ENCODE peak calls at places on chromosomes 7 and 10, in five cellular contexts. One of them, this sample, is unnamed.

GRCh38 chr10:131802156-131802915 is 98.5 kb upstream of the PPP2R2D start:
- DNase-seq in mucosa of descending colon: no peak
- DNase-seq in fibroblast of the aortic adventitia: no peak
- DNase-seq in A549: no peak
- DNase-seq in astrocyte: no peak
- DNase-seq in this sample: no peak

GRCh38 chr10:49001402-49001801 is 61.8 kb upstream of the LRRC18 start:
- DNase-seq in A549: peak; percentile 18
- DNase-seq in mucosa of descending colon: no peak
- DNase-seq in fibroblast of the aortic adventitia: no peak
- DNase-seq in astrocyte: no peak
- DNase-seq in this sample: no peak

GRCh38 chr10:27995311-27995710 is 3.6 kb downstream of the ODAD2 start:
- DNase-seq in A549: no peak
- DNase-seq in astrocyte: no peak
- DNase-seq in fibroblast of the aortic adventitia: no peak
- DNase-seq in mucosa of descending colon: no peak
- DNase-seq in this sample: no peak

GRCh38 chr10:112203328-112204076 is 19.9 kb upstream of the GPAM start:
- DNase-seq in fibroblast of the aortic adventitia: peak; percentile 31
- DNase-seq in astrocyte: peak; percentile 18
- DNase-seq in A549: no peak
- DNase-seq in mucosa of descending colon: no peak
- DNase-seq in this sample: no peak

GRCh38 chr10:104925232-104925851 is 284.3 kb downstream of the SORCS3 start:
- DNase-seq in fibroblast of the aortic adventitia: peak; percentile 37
- DNase-seq in mucosa of descending colon: no peak
- DNase-seq in astrocyte: no peak
- DNase-seq in A549: peak; percentile 7
- DNase-seq in this sample: peak; percentile 48

GRCh38 chr7:131197920-131198610 is 129.6 kb upstream of the MKLN1 start:
- DNase-seq in A549: no peak
- DNase-seq in fibroblast of the aortic adventitia: peak; percentile 52
- DNase-seq in astrocyte: peak; percentile 77
- DNase-seq in mucosa of descending colon: no peak
- DNase-seq in this sample: peak; percentile 83

GRCh38 chr10:100345570-100346330 is 1.3 kb upstream of the SCD start:
- DNase-seq in fibroblast of the aortic adventitia: peak; percentile 74
- DNase-seq in A549: no peak
- DNase-seq in mucosa of descending colon: no peak
- DNase-seq in astrocyte: peak; percentile 77
- DNase-seq in this sample: peak; percentile 52

GRCh38 chr10:103637855-103638561 is 144.5 kb downstream of the NEURL1 start:
- DNase-seq in A549: no peak
- DNase-seq in astrocyte: peak; percentile 94
- DNase-seq in mucosa of descending colon: peak; percentile 48
- DNase-seq in fibroblast of the aortic adventitia: peak; percentile 99
- DNase-seq in this sample: peak; percentile 92

GRCh38 chr7:82593780-82594179 is 150.2 kb upstream of the CACNA2D1 start:
- DNase-seq in fibroblast of the aortic adventitia: no peak
- DNase-seq in astrocyte: peak; percentile 59
- DNase-seq in mucosa of descending colon: no peak
- DNase-seq in A549: no peak
- DNase-seq in this sample: no peak

GRCh38 chr10:5443429-5443828 is 31.1 kb downstream of the NET1 start:
- DNase-seq in mucosa of descending colon: no peak
- DNase-seq in fibroblast of the aortic adventitia: no peak
- DNase-seq in astrocyte: no peak
- DNase-seq in A549: no peak
- DNase-seq in this sample: no peak

GRCh38 chr7:81317741-81318140 is 398.9 kb upstream of the SEMA3C start:
- DNase-seq in astrocyte: no peak
- DNase-seq in A549: no peak
- DNase-seq in fibroblast of the aortic adventitia: no peak
- DNase-seq in mucosa of descending colon: no peak
- DNase-seq in this sample: no peak

GRCh38 chr7:99490878-99491277 is 9.2 kb downstream of the ZNF394 start:
- DNase-seq in astrocyte: no peak
- DNase-seq in A549: no peak
- DNase-seq in fibroblast of the aortic adventitia: no peak
- DNase-seq in mucosa of descending colon: no peak
- DNase-seq in this sample: no peak

GRCh38 chr10:71711052-71711623 is 8.4 kb downstream of the C10orf105 start:
- DNase-seq in mucosa of descending colon: no peak
- DNase-seq in astrocyte: no peak
- DNase-seq in A549: no peak
- DNase-seq in fibroblast of the aortic adventitia: no peak
- DNase-seq in this sample: no peak

GRCh38 chr7:47581821-47582747 is at the start of gene TNS3:
- DNase-seq in A549: no peak
- DNase-seq in fibroblast of the aortic adventitia: peak; percentile 43
- DNase-seq in mucosa of descending colon: peak; percentile 81
- DNase-seq in astrocyte: no peak
- DNase-seq in this sample: no peak

GRCh38 chr10:104122273-104123107 is 519 bp downstream of the SFR1 start:
- DNase-seq in fibroblast of the aortic adventitia: no peak
- DNase-seq in A549: no peak
- DNase-seq in astrocyte: no peak
- DNase-seq in mucosa of descending colon: no peak
- DNase-seq in this sample: peak; percentile 15

GRCh38 chr7:67729771-67730170 is 733.1 kb downstream of the TYW1 start:
- DNase-seq in A549: no peak
- DNase-seq in mucosa of descending colon: no peak
- DNase-seq in astrocyte: no peak
- DNase-seq in fibroblast of the aortic adventitia: no peak
- DNase-seq in this sample: no peak

GRCh38 chr7:67738145-67738544 is 741.5 kb downstream of the TYW1 start:
- DNase-seq in fibroblast of the aortic adventitia: no peak
- DNase-seq in mucosa of descending colon: no peak
- DNase-seq in A549: no peak
- DNase-seq in astrocyte: no peak
- DNase-seq in this sample: no peak

GRCh38 chr7:67731704-67732103 is 735.1 kb downstream of the TYW1 start:
- DNase-seq in fibroblast of the aortic adventitia: no peak
- DNase-seq in mucosa of descending colon: no peak
- DNase-seq in astrocyte: no peak
- DNase-seq in A549: no peak
- DNase-seq in this sample: no peak

GRCh38 chr7:67732898-67733297 is 736.3 kb downstream of the TYW1 start:
- DNase-seq in astrocyte: no peak
- DNase-seq in A549: no peak
- DNase-seq in fibroblast of the aortic adventitia: no peak
- DNase-seq in mucosa of descending colon: no peak
- DNase-seq in this sample: no peak
- TF ChIP-seq CTCF in astrocyte: no peak
- TF ChIP-seq CTCF in A549: no peak
- TF ChIP-seq CTCF in fibroblast of the aortic adventitia: no peak
- TF ChIP-seq CTCF in mucosa of descending colon: no peak
- TF ChIP-seq CTCF in this sample: no peak

DNA sequence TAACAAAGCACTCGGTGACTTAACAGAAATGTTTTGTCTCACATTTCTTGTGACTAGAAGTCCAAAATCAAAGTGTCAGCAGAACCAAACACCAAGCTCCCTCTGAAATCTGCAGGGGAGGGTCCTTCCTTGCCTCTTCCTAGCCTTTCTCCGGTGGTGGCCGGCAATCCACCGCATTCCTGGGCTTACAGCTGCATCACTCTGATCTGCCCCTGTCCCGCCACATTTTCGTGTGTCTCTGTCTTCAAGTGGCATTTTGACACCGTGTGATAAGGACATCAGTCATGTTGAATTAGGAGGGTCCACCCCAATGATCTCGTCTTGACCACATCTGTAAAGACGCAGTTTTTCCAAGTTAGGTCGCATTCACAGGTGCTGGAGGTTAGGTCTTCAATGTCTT is 30.5 kb upstream of the TOMM7 start:
- DNase-seq in astrocyte: no peak
- DNase-seq in fibroblast of the aortic adventitia: no peak
- DNase-seq in A549: no peak
- DNase-seq in mucosa of descending colon: no peak
- DNase-seq in this sample: no peak
- H3K4me3 ChIP-seq in astrocyte: no peak overlapping the region
- H3K4me3 ChIP-seq in fibroblast of the aortic adventitia: no peak overlapping the region
- H3K4me3 ChIP-seq in A549: no peak overlapping the region
- H3K4me3 ChIP-seq in mucosa of descending colon: no peak overlapping the region
- H3K4me3 ChIP-seq in this sample: no peak overlapping the region

GRCh38 chr10:17183110-17183509 is 18.4 kb downstream of the TRDMT1 start:
- DNase-seq in fibroblast of the aortic adventitia: no peak
- DNase-seq in mucosa of descending colon: no peak
- DNase-seq in astrocyte: no peak
- DNase-seq in A549: no peak
- DNase-seq in this sample: no peak
- TF ChIP-seq CTCF in fibroblast of the aortic adventitia: peak; percentile 18
- TF ChIP-seq CTCF in mucosa of descending colon: no peak
- TF ChIP-seq CTCF in astrocyte: peak; percentile 4
- TF ChIP-seq CTCF in A549: no peak
- TF ChIP-seq CTCF in this sample: peak; percentile 30

GRCh38 chr7:44881066-44881600 is 4.2 kb downstream of the PURB start:
- DNase-seq in fibroblast of the aortic adventitia: no peak
- DNase-seq in A549: no peak
- DNase-seq in mucosa of descending colon: no peak
- DNase-seq in astrocyte: no peak
- DNase-seq in this sample: no peak

GRCh38 chr7:44882899-44883298 is 2.4 kb downstream of the PURB start:
- DNase-seq in A549: no peak
- DNase-seq in mucosa of descending colon: no peak
- DNase-seq in fibroblast of the aortic adventitia: no peak
- DNase-seq in astrocyte: peak; percentile 21
- DNase-seq in this sample: peak; percentile 9

GRCh38 chr7:44883961-44884360 is 1.4 kb downstream of the PURB start:
- DNase-seq in mucosa of descending colon: no peak
- DNase-seq in fibroblast of the aortic adventitia: no peak
- DNase-seq in A549: no peak
- DNase-seq in astrocyte: no peak
- DNase-seq in this sample: no peak

GRCh38 chr7:44880317-44881018 is 4.9 kb downstream of the PURB start:
- DNase-seq in astrocyte: no peak
- DNase-seq in fibroblast of the aortic adventitia: no peak
- DNase-seq in mucosa of descending colon: no peak
- DNase-seq in A549: no peak
- DNase-seq in this sample: no peak

GRCh38 chr7:44881610-44882009 is 3.7 kb downstream of the PURB start:
- DNase-seq in mucosa of descending colon: no peak
- DNase-seq in fibroblast of the aortic adventitia: peak; percentile 72
- DNase-seq in astrocyte: peak; percentile 90
- DNase-seq in A549: no peak
- DNase-seq in this sample: peak; percentile 61
- H3K4me3 ChIP-seq in mucosa of descending colon: no peak overlapping the region
- H3K4me3 ChIP-seq in fibroblast of the aortic adventitia: peak overlapping the region; percentile 48
- H3K4me3 ChIP-seq in astrocyte: peak overlapping the region; percentile 78
- H3K4me3 ChIP-seq in A549: peak overlapping the region; percentile 11
- H3K4me3 ChIP-seq in this sample: peak overlapping the region; percentile 83

GRCh38 chr7:27235387-27236052 is 7.1 kb upstream of the EVX1 start:
- DNase-seq in mucosa of descending colon: peak; percentile 84
- DNase-seq in fibroblast of the aortic adventitia: no peak
- DNase-seq in A549: peak; percentile 70
- DNase-seq in astrocyte: no peak
- DNase-seq in this sample: peak; percentile 17
- TF ChIP-seq CTCF in mucosa of descending colon: peak; percentile 25
- TF ChIP-seq CTCF in fibroblast of the aortic adventitia: no peak
- TF ChIP-seq CTCF in A549: peak; percentile 80
- TF ChIP-seq CTCF in astrocyte: no peak
- TF ChIP-seq CTCF in this sample: peak; percentile 26

GRCh38 chr7:142867097-142867378 is 12.2 kb downstream of the EPHB6 start:
- DNase-seq in fibroblast of the aortic adventitia: no peak
- DNase-seq in astrocyte: no peak
- DNase-seq in mucosa of descending colon: no peak
- DNase-seq in A549: no peak
- DNase-seq in this sample: no peak
- H3K4me3 ChIP-seq in fibroblast of the aortic adventitia: no peak overlapping the region
- H3K4me3 ChIP-seq in astrocyte: no peak overlapping the region
- H3K4me3 ChIP-seq in mucosa of descending colon: no peak overlapping the region
- H3K4me3 ChIP-seq in A549: no peak overlapping the region
- H3K4me3 ChIP-seq in this sample: no peak overlapping the region